ENCODE peak calls at places on chromosomes 3 and 15, in four cellular contexts. One of them, this sample, is unnamed.
A peak's percentile ranks its signal among the peaks of the same experiment; 100 is the strongest.

GRCh38 chr3:126525091-126525852 is 1.3 kb downstream of the CHST13 start:
- DNase-seq in HepG2: peak; percentile 38
- DNase-seq in K562: no peak
- DNase-seq in A549: no peak
- DNase-seq in this sample: no peak

GRCh38 chr3:79200456-79200855 is 567.3 kb downstream of the ROBO1 start:
- DNase-seq in A549: no peak
- DNase-seq in HepG2: no peak
- DNase-seq in K562: no peak
- DNase-seq in this sample: no peak

GRCh38 chr3:136193273-136194043 is 2.7 kb downstream of the MSL2 start:
- DNase-seq in K562: no peak
- DNase-seq in A549: no peak
- DNase-seq in HepG2: no peak
- DNase-seq in this sample: no peak

GRCh38 chr15:32974691-32975090 is 219.8 kb downstream of the FMN1 start:
- DNase-seq in HepG2: no peak
- DNase-seq in K562: no peak
- DNase-seq in A549: no peak
- DNase-seq in this sample: peak; percentile 63

GRCh38 chr15:94182883-94183282 is 48.5 kb upstream of the MCTP2 start:
- DNase-seq in A549: no peak
- DNase-seq in HepG2: no peak
- DNase-seq in K562: no peak
- DNase-seq in this sample: no peak

GRCh38 chr3:156664285-156665178 is 9.9 kb upstream of the TIPARP start:
- DNase-seq in A549: no peak
- DNase-seq in HepG2: no peak
- DNase-seq in K562: no peak
- DNase-seq in this sample: no peak

GRCh38 chr3:197466586-197467399 is 89.0 kb downstream of the BDH1 start:
- DNase-seq in A549: peak; percentile 38
- DNase-seq in HepG2: no peak
- DNase-seq in K562: no peak
- DNase-seq in this sample: peak; percentile 72

GRCh38 chr3:10363935-10364334 is 43.0 kb upstream of the SEC13 start:
- DNase-seq in A549: no peak
- DNase-seq in K562: no peak
- DNase-seq in HepG2: no peak
- DNase-seq in this sample: no peak

GRCh38 chr3:138068579-138069174 is 46.7 kb downstream of the DZIP1L start:
- DNase-seq in K562: peak; percentile 82
- DNase-seq in A549: peak; percentile 79
- DNase-seq in HepG2: peak; percentile 53
- DNase-seq in this sample: peak; percentile 80

GRCh38 chr3:8619548-8619947 is 25.1 kb downstream of the SSUH2 start:
- DNase-seq in HepG2: no peak
- DNase-seq in A549: no peak
- DNase-seq in K562: no peak
- DNase-seq in this sample: peak; percentile 89

GRCh38 chr3:196650740-196651311 is 11.3 kb downstream of the NRROS start:
- DNase-seq in K562: peak; percentile 45
- DNase-seq in A549: peak; percentile 88
- DNase-seq in HepG2: peak; percentile 36
- DNase-seq in this sample: peak; percentile 98

GRCh38 chr3:10517616-10518015 is 12.2 kb upstream of the ATP2B2 start:
- DNase-seq in HepG2: no peak
- DNase-seq in K562: no peak
- DNase-seq in A549: no peak
- DNase-seq in this sample: no peak

GRCh38 chr15:85750319-85750806 is 44.4 kb downstream of the KLHL25 start:
- DNase-seq in K562: no peak
- DNase-seq in A549: no peak
- DNase-seq in HepG2: no peak
- DNase-seq in this sample: peak; percentile 8

GRCh38 chr3:60053518-60054265 is 1003.9 kb upstream of the CFAP20DC start:
- DNase-seq in K562: peak; percentile 4
- DNase-seq in A549: no peak
- DNase-seq in HepG2: no peak
- DNase-seq in this sample: peak; percentile 59

GRCh38 chr3:70996082-70996481 is 587.4 kb downstream of the FOXP1 start:
- DNase-seq in HepG2: no peak
- DNase-seq in A549: no peak
- DNase-seq in K562: no peak
- DNase-seq in this sample: no peak

GRCh38 chr15:61841461-61841860 is 218.8 kb downstream of the VPS13C start:
- DNase-seq in HepG2: no peak
- DNase-seq in A549: no peak
- DNase-seq in K562: no peak
- DNase-seq in this sample: no peak

GRCh38 chr3:125280966-125281365 is 68.4 kb upstream of the SLC12A8 start:
- DNase-seq in K562: peak; percentile 6
- DNase-seq in A549: no peak
- DNase-seq in HepG2: peak; percentile 3
- DNase-seq in this sample: peak; percentile 49
- TF ChIP-seq MAFK in K562: no peak
- TF ChIP-seq MAFK in A549: no peak
- TF ChIP-seq MAFK in HepG2: no peak
- TF ChIP-seq MAFK in this sample: no peak

GRCh38 chr15:63506537-63507035 is 2.2 kb downstream of the USP3 start:
- DNase-seq in HepG2: peak; percentile 58
- DNase-seq in K562: no peak
- DNase-seq in A549: no peak
- DNase-seq in this sample: no peak

GRCh38 chr15:63504247-63504978 is at the start of gene USP3:
- DNase-seq in HepG2: peak; percentile 86
- DNase-seq in K562: peak; percentile 95
- DNase-seq in A549: peak; percentile 67
- DNase-seq in this sample: peak; percentile 94

GRCh38 chr15:63505842-63506222 is 1.4 kb downstream of the USP3 start:
- DNase-seq in A549: no peak
- DNase-seq in K562: no peak
- DNase-seq in HepG2: no peak
- DNase-seq in this sample: no peak

GRCh38 chr15:63503739-63504246 is 600 bp upstream of the USP3 start:
- DNase-seq in K562: peak; percentile 72
- DNase-seq in HepG2: peak; percentile 71
- DNase-seq in A549: peak; percentile 48
- DNase-seq in this sample: peak; percentile 93

DNA sequence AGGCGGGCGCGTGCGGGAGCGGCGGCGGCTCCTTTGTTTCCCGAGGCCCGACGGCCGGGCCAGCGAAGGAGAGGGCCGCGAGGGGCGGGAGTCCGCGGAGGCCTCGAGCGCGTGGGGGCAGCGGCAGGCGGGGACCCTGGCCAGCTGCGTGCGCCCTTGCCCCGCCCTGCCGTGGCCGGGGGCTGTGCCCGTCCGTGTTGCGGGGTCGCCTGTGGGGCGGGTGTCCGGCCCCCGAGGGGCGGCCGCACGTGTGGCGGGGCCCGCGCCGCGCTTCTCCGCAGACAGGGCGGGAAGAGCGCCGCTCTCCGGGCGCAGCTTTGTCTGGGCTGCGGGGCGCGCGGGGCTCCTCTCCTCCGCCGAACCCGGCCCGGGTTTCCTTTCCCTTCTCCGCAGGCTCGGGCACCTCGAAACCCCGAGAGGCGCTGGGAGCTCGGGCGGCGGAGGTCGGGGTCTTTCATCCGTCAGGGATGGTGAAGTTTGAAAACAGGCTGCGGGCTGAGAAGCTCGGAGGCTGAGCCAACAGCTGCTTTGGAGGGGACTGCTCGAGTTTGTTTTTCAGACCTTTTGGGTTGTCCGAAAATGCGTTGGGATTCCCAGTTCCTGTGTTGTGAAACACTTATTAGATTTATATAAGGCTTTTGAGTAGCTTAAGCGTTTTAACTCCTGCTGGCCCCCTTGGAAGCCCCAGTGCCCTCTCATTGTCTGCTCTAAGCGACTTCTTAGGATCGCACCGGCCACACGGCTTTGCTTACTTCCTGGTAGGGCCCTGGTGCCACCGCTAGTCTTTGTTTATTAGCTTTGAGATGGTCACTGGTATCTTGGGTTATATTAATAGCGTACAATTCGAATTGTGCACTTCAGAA is 817 bp downstream of the USP3 start:
- DNase-seq in A549: no peak
- DNase-seq in K562: peak; percentile 76
- DNase-seq in HepG2: peak; percentile 64
- DNase-seq in this sample: peak; percentile 51
- TF ChIP-seq MAFK in A549: no peak
- TF ChIP-seq MAFK in K562: no peak
- TF ChIP-seq MAFK in HepG2: no peak
- TF ChIP-seq MAFK in this sample: no peak

DNA sequence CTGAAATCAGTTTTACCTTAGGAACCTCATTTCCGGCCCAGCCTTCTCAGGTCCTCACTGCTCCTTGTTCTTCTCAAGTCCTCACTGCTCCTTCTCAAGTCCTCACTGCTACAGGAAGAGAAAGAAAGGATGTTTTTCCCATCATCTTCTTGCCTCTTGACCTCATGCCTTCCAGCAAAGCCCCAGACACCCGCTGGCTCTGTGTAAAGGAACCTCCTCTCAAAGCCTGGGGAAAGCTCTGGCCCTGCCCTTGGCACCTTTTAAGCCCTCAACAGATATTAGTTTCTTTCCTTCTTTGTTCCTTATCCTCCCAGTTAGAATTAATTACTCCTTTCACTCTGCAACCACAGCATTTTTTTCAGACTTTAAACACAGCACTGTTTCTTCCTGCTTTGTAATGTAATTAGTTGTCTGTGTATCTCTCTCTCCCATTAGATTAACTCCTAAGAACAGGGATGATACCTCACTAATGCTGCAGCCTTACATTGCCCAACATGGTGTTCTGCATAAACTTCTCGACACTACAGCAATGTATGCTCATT is 4.0 kb upstream of the WDR49 start:
- DNase-seq in A549: no peak
- DNase-seq in HepG2: no peak
- DNase-seq in K562: no peak
- DNase-seq in this sample: no peak
- TF ChIP-seq MAFK in A549: no peak
- TF ChIP-seq MAFK in HepG2: no peak
- TF ChIP-seq MAFK in K562: no peak
- TF ChIP-seq MAFK in this sample: no peak

GRCh38 chr3:72953325-72953956 is 43.2 kb upstream of the PPP4R2 start:
- DNase-seq in HepG2: peak; percentile 95
- DNase-seq in K562: no peak
- DNase-seq in A549: no peak
- DNase-seq in this sample: peak; percentile 30

GRCh38 chr3:72960812-72961518 is 35.6 kb upstream of the PPP4R2 start:
- DNase-seq in A549: no peak
- DNase-seq in HepG2: peak; percentile 86
- DNase-seq in K562: no peak
- DNase-seq in this sample: peak; percentile 74

GRCh38 chr3:72959336-72959735 is 37.3 kb upstream of the PPP4R2 start:
- DNase-seq in A549: no peak
- DNase-seq in K562: no peak
- DNase-seq in HepG2: no peak
- DNase-seq in this sample: no peak

GRCh38 chr3:72961766-72962165 is 34.8 kb upstream of the PPP4R2 start:
- DNase-seq in HepG2: no peak
- DNase-seq in K562: no peak
- DNase-seq in A549: no peak
- DNase-seq in this sample: no peak

DNA sequence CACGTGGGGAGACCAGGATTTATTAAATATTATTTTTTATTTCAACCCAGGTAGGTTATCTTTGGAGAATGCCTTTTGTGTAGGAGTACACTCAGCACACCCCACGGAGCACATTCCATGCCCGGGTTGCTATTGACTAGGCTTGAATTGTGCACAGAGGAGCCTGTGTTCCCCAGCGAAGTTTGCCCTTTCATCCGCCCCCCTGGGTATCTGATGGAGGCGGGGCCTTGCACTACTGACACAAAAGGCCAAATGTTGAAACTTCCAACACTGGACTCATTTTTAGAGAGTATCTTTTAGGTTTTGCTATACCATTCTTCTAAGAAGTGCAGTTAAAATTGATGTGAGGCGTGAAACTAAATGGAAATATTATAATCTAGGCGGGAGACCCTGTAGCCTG is 39.3 kb upstream of the PPP4R2 start:
- DNase-seq in K562: no peak
- DNase-seq in A549: no peak
- DNase-seq in HepG2: peak; percentile 95
- DNase-seq in this sample: no peak
- TF ChIP-seq MAFK in K562: no peak
- TF ChIP-seq MAFK in A549: no peak
- TF ChIP-seq MAFK in HepG2: no peak
- TF ChIP-seq MAFK in this sample: no peak

GRCh38 chr3:87351913-87352312 is 75.5 kb upstream of the POU1F1 start:
- DNase-seq in A549: no peak
- DNase-seq in HepG2: no peak
- DNase-seq in K562: no peak
- DNase-seq in this sample: no peak
- TF ChIP-seq MAFK in A549: no peak
- TF ChIP-seq MAFK in HepG2: no peak
- TF ChIP-seq MAFK in K562: no peak
- TF ChIP-seq MAFK in this sample: no peak

GRCh38 chr3:69738291-69738690 is 973 bp upstream of the MITF start:
- DNase-seq in K562: no peak
- DNase-seq in HepG2: no peak
- DNase-seq in A549: no peak
- DNase-seq in this sample: peak; percentile 26

GRCh38 chr3:69739204-69740102 is at the start of gene MITF:
- DNase-seq in K562: peak; percentile 87
- DNase-seq in A549: peak; percentile 84
- DNase-seq in HepG2: peak; percentile 68
- DNase-seq in this sample: peak; percentile 88

GRCh38 chr3:69738859-69739203 is 433 bp upstream of the MITF start:
- DNase-seq in A549: no peak
- DNase-seq in K562: no peak
- DNase-seq in HepG2: no peak
- DNase-seq in this sample: no peak

GRCh38 chr3:69741057-69741830 is 2.0 kb downstream of the MITF start:
- DNase-seq in HepG2: no peak
- DNase-seq in A549: no peak
- DNase-seq in K562: no peak
- DNase-seq in this sample: no peak

GRCh38 chr3:69740103-69741021 is 1.1 kb downstream of the MITF start:
- DNase-seq in K562: peak; percentile 59
- DNase-seq in HepG2: no peak
- DNase-seq in A549: no peak
- DNase-seq in this sample: no peak
- TF ChIP-seq MAFK in K562: no peak
- TF ChIP-seq MAFK in HepG2: no peak
- TF ChIP-seq MAFK in A549: no peak
- TF ChIP-seq MAFK in this sample: no peak

GRCh38 chr3:46496745-46497555 is 826 bp upstream of the RTP3 start:
- DNase-seq in K562: no peak
- DNase-seq in HepG2: no peak
- DNase-seq in A549: peak; percentile 6
- DNase-seq in this sample: peak; percentile 46
- TF ChIP-seq MAFK in K562: no peak
- TF ChIP-seq MAFK in HepG2: no peak
- TF ChIP-seq MAFK in A549: no peak
- TF ChIP-seq MAFK in this sample: no peak

This sample was measured in IMR-90.